ENCODE peak calls at places on chromosomes 6 and 20, in ten cellular contexts. R, X, S, C, I, Z, T, U, V and Y are unnamed samples.

GRCh38 chr20:56383334-56383733 is 8.7 kb downstream of the AURKA start:
- DNase-seq in T (no peak), Z (no peak), V (no peak), S (no peak), C (no peak), U (no peak), I (no peak), R (no peak), X (no peak), Y (no peak)

GRCh38 chr6:170034294-170034693 is 256.6 kb downstream of the DLL1 start:
- DNase-seq in R (no peak), I (no peak), U (peak), Z (no peak), V (no peak), X (no peak), C (no peak), T (peak), S (no peak), Y (peak)

GRCh38 chr6:151285121-151285520 is 45.4 kb downstream of the AKAP12 start:
- DNase-seq in I (no peak), S (peak), V (peak), X (no peak), C (no peak), U (no peak), Z (no peak), R (peak), T (no peak), Y (no peak)

GRCh38 chr6:150978631-150979030 is 113.1 kb downstream of the MTHFD1L start:
- DNase-seq in T (no peak), V (no peak), R (no peak), Z (no peak), U (no peak), S (no peak), C (no peak), X (no peak), I (no peak), Y (no peak)

GRCh38 chr6:168192901-168193815 is 114.1 kb upstream of the FRMD1 start:
- DNase-seq in T (peak), I (no peak), Z (no peak), V (no peak), X (no peak), C (no peak), S (no peak), R (no peak), U (no peak), Y (peak)

GRCh38 chr20:36470482-36471062 is 70.7 kb upstream of the MYL9 start:
- DNase-seq in Z (no peak), S (no peak), I (no peak), U (no peak), T (no peak), R (no peak), X (no peak), C (no peak), V (no peak), Y (no peak)

GRCh38 chr6:151027936-151028838 is 162.7 kb downstream of the MTHFD1L start:
- DNase-seq in R (no peak), Z (no peak), C (no peak), V (no peak), U (no peak), X (no peak), S (no peak), T (no peak), I (no peak), Y (no peak)

GRCh38 chr20:38357653-38358207 is 11.4 kb downstream of the LBP start:
- DNase-seq in U (no peak), S (no peak), V (peak), R (peak), T (no peak), X (peak), Z (no peak), C (no peak), I (no peak), Y (no peak)

GRCh38 chr20:36493801-36494114 is 47.6 kb upstream of the MYL9 start:
- DNase-seq in R (peak), V (peak), S (peak), C (no peak), X (no peak), T (peak), U (no peak), Z (no peak), I (no peak), Y (peak)

GRCh38 chr6:29831776-29832175 is 4.2 kb downstream of the HLA-G start:
- DNase-seq in V (no peak), U (no peak), T (no peak), C (no peak), S (no peak), I (no peak), R (no peak), X (no peak), Z (no peak), Y (no peak)

GRCh38 chr6:27532820-27533538 is 60.1 kb upstream of the ZNF184 start:
- DNase-seq in U (no peak), V (peak), T (no peak), S (peak), Z (no peak), X (no peak), I (no peak), R (peak), C (peak), Y (no peak)

GRCh38 chr6:97186416-97186999 is 96.5 kb downstream of the MMS22L start:
- DNase-seq in R (peak), V (peak), X (peak), Z (peak), T (peak), C (peak), I (peak), S (peak), U (peak), Y (no peak)

GRCh38 chr6:152185158-152185574 is 377.7 kb downstream of the ESR1 start:
- DNase-seq in T (no peak), S (no peak), Z (no peak), V (no peak), R (no peak), I (no peak), C (no peak), U (no peak), X (no peak), Y (no peak)

GRCh38 chr6:144149894-144150672 is at the start of gene STX11:
- DNase-seq in Z (peak), U (peak), S (peak), I (peak), V (peak), R (peak), C (peak), X (peak), T (peak), Y (peak)

GRCh38 chr20:23350855-23351838 is 556 bp downstream of the NXT1 start:
- DNase-seq in V (peak), T (peak), C (peak), Z (peak), U (peak), S (peak), R (peak), X (peak), I (peak), Y (peak)

GRCh38 chr20:25437153-25437581 is 29.7 kb downstream of the GINS1 start:
- DNase-seq in X (no peak), V (peak), S (peak), C (peak), R (peak), I (no peak), Z (no peak), T (no peak), U (no peak), Y (no peak)

GRCh38 chr6:9485992-9486391 is 928.9 kb downstream of the TFAP2A start:
- DNase-seq in I (no peak), V (no peak), U (no peak), C (no peak), X (no peak), S (no peak), T (no peak), Z (no peak), R (no peak), Y (no peak)

GRCh38 chr6:139112146-139112545 is 22.7 kb upstream of the HECA start:
- DNase-seq in V (peak), R (no peak), C (no peak), I (no peak), X (no peak), T (no peak), S (no peak), Z (no peak), U (no peak), Y (no peak)

GRCh38 chr20:35610833-35611427 is 4.7 kb upstream of the SPAG4 start:
- DNase-seq in V (no peak), U (no peak), C (no peak), S (peak), Z (no peak), R (no peak), X (peak), T (peak), I (no peak), Y (no peak)

GRCh38 chr20:25247100-25247665 is 702 bp upstream of the PYGB start:
- DNase-seq in T (peak), I (no peak), U (peak), S (peak), V (peak), Z (peak), C (peak), R (peak), X (peak), Y (no peak)

GRCh38 chr20:6094038-6094437 is 28.8 kb downstream of the FERMT1 start:
- DNase-seq in T (no peak), C (no peak), V (no peak), S (no peak), R (no peak), I (no peak), U (no peak), X (no peak), Z (no peak), Y (no peak)

GRCh38 chr6:148340586-148341297 is 1.9 kb upstream of the SASH1 start:
- DNase-seq in U (no peak), Z (no peak), T (no peak), C (no peak), X (no peak), I (no peak), V (no peak), S (no peak), R (no peak), Y (no peak)

GRCh38 chr6:24788031-24788665 is 10.6 kb downstream of the ARMH2 start:
- DNase-seq in V (peak), R (peak), C (no peak), S (no peak), X (no peak), T (no peak), Z (no peak), U (no peak), I (no peak), Y (no peak)

GRCh38 chr6:116662186-116662585 is 6.4 kb downstream of the ZUP1 start:
- DNase-seq in U (no peak), I (no peak), V (peak), T (no peak), S (no peak), Z (no peak), C (no peak), R (no peak), X (no peak), Y (no peak)

GRCh38 chr6:155314773-155315515 is 660 bp upstream of the TFB1M start:
- DNase-seq in C (no peak), R (peak), I (no peak), T (peak), Z (peak), S (peak), U (peak), V (peak), X (peak), Y (peak)

GRCh38 chr6:20033697-20034407 is 178.4 kb downstream of the MBOAT1 start:
- DNase-seq in R (no peak), U (no peak), I (no peak), S (no peak), V (no peak), Z (no peak), C (no peak), T (no peak), X (no peak), Y (no peak)

GRCh38 chr20:49230575-49231211 is 11.5 kb downstream of the DDX27 start:
- DNase-seq in I (no peak), R (no peak), Z (no peak), T (no peak), V (peak), S (peak), C (no peak), U (peak), X (no peak), Y (no peak)

GRCh38 chr6:151071295-151071694 is 168.5 kb upstream of the AKAP12 start:
- DNase-seq in Z (no peak), X (no peak), I (no peak), S (peak), R (peak), V (peak), U (no peak), C (no peak), T (no peak), Y (peak)

DNA sequence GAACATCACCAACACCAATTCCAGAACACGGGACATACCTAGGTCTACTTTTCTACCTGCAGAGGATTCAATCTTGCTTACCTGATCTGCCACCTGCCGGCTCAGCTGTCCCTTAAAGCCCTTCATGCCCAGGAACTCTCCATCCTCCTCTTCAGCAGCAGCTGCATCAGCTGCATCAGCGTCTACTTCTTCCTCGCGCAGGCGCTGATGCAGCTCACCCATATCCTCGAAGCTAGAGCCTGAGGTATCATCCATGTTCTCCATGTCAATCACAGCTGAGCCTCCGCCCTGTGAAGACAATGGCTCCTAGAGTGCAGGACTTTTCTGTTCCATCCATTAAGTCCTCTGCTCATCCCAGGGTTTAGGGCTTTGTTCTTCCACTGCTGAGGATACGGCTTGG is 918 bp downstream of the YIPF3 start:
- DNase-seq in X (no peak), V (no peak), U (no peak), S (no peak), T (no peak), C (no peak), I (peak), Z (no peak), R (no peak), Y (no peak)
- H3K27ac ChIP-seq in X (peak), V (peak), U (peak), S (peak), T (no peak), C (no peak), I (no peak), Z (peak), R (peak), Y (peak)

GRCh38 chr20:63178889-63179751 is 36.8 kb downstream of the YTHDF1 start:
- DNase-seq in T (peak), Z (peak), I (peak), R (no peak), U (no peak), V (peak), X (peak), C (peak), S (no peak), Y (no peak)

GRCh38 chr20:63178445-63178818 is 37.5 kb downstream of the YTHDF1 start:
- DNase-seq in V (no peak), C (no peak), I (no peak), R (no peak), Z (no peak), S (no peak), U (no peak), T (no peak), X (no peak), Y (no peak)

GRCh38 chr20:63177134-63177784 is 38.7 kb downstream of the YTHDF1 start:
- DNase-seq in V (no peak), Z (no peak), U (no peak), I (peak), X (no peak), C (no peak), R (no peak), T (no peak), S (no peak), Y (no peak)

GRCh38 chr20:63176448-63177133 is 39.3 kb downstream of the YTHDF1 start:
- DNase-seq in X (no peak), V (no peak), I (no peak), S (no peak), Z (no peak), T (no peak), R (no peak), U (no peak), C (no peak), Y (no peak)

GRCh38 chr20:63177785-63178444 is 38.0 kb downstream of the YTHDF1 start:
- DNase-seq in T (no peak), Z (no peak), I (peak), V (no peak), C (no peak), S (no peak), R (no peak), U (no peak), X (no peak), Y (no peak)
- H3K27ac ChIP-seq in T (no peak), Z (no peak), I (peak), V (no peak), C (no peak), S (no peak), R (no peak), U (no peak), X (no peak), Y (no peak)

GRCh38 chr6:2914318-2914660 is 11.2 kb upstream of the SERPINB9 start:
- DNase-seq in S (no peak), U (no peak), T (peak), I (no peak), C (no peak), X (no peak), R (no peak), V (no peak), Z (no peak), Y (no peak)

GRCh38 chr6:2915150-2915549 is 12.0 kb upstream of the SERPINB9 start:
- DNase-seq in C (no peak), I (no peak), R (no peak), Z (no peak), U (no peak), X (no peak), V (no peak), T (no peak), S (no peak), Y (no peak)

GRCh38 chr6:2916354-2916925 is 13.3 kb upstream of the SERPINB9 start:
- DNase-seq in I (no peak), U (no peak), C (no peak), T (peak), X (no peak), V (no peak), R (no peak), S (no peak), Z (no peak), Y (no peak)

GRCh38 chr6:2911171-2911570 is 8.1 kb upstream of the SERPINB9 start:
- DNase-seq in U (no peak), S (no peak), I (no peak), T (no peak), V (no peak), C (no peak), X (no peak), Z (no peak), R (no peak), Y (no peak)

GRCh38 chr6:2913621-2914317 is 10.7 kb upstream of the SERPINB9 start:
- DNase-seq in S (no peak), U (no peak), T (no peak), V (no peak), Z (no peak), I (no peak), C (no peak), X (no peak), R (no peak), Y (peak)
- H3K27ac ChIP-seq in S (no peak), U (no peak), T (no peak), V (no peak), Z (no peak), I (no peak), C (no peak), X (no peak), R (no peak), Y (no peak)

GRCh38 chr20:41004561-41005360 is 23.9 kb upstream of the TOP1 start:
- DNase-seq in V (peak), T (peak), U (no peak), I (peak), Z (no peak), S (no peak), C (no peak), X (no peak), R (peak), Y (no peak)

GRCh38 chr20:41006936-41007871 is 21.4 kb upstream of the TOP1 start:
- DNase-seq in S (no peak), T (no peak), I (no peak), C (no peak), Z (no peak), R (no peak), V (no peak), X (peak), U (no peak), Y (no peak)

GRCh38 chr20:41005361-41005729 is 23.3 kb upstream of the TOP1 start:
- DNase-seq in U (peak), Z (no peak), T (peak), C (peak), V (peak), S (peak), X (peak), R (peak), I (no peak), Y (no peak)

GRCh38 chr20:41003143-41003932 is 25.3 kb upstream of the TOP1 start:
- DNase-seq in Z (peak), X (peak), T (peak), I (no peak), C (peak), V (peak), S (peak), R (peak), U (peak), Y (no peak)

DNA sequence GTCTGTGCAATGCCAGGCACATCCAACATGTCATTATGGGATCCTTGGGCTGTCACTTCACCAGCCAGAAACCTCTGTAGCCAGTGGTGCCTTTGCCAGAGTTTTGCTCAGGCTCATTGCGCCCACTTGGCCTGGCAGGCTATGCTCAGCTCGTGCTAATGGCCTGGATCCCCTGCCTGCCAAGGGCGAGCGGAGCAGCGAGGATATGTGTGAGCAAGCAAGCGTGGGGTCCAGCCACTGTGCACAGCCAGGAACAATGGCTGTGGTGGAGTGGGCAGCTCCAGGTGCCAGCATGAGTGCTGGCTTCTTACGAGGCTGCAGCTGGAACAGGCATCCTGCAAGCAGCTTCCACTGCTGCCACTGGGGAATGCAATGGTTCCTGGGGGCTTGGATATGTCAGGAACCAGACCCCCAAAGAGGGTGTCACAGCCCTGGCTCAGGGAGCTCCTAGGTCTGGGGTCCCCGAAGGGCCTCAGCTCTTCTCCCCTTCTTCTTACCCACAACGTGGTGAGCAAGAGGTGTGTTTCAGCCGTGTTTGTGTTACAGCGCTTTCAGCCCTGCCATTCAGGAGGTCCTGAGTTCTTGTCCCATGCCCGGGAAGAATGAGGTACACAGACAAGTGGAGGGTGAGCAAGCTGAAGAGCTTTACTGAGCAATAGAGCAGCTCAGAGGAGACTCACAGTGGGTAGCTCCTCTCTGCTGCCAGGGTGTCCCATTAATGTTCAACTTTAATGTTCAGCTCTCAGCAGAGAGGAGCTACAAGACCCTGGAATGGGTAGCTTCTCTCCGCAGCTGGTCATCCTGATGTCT is 22.3 kb upstream of the TOP1 start:
- DNase-seq in Z (no peak), C (no peak), X (no peak), R (no peak), V (no peak), T (no peak), I (no peak), U (no peak), S (no peak), Y (no peak)
- H3K27ac ChIP-seq in Z (no peak), C (peak), X (no peak), R (peak), V (peak), T (peak), I (no peak), U (peak), S (no peak), Y (peak)